ENCODE peak calls at places on chromosomes 1 and 21, in eight cellular contexts. U is brain microvascular endothelial cell, N is GM20000, G is activated T-helper 1 cell treated with Interleukin-2 at 50 U/mL for 16 hours, L is tibial artery, I is hypothalamus, E is EL, O is pancreas. J is an unnamed sample.

GRCh38 chr1:161071886-161072371 is 2.2 kb upstream of the ARHGAP30 start:
- DNase-seq in U (peak; percentile 32), N (peak; percentile 86), G (peak; percentile 13), L (peak; percentile 51), I (no peak), E (peak; percentile 36), O (peak; percentile 80), J (no peak)

GRCh38 chr1:160161965-160162705 is 10.7 kb downstream of the ATP1A4 start:
- DNase-seq in U (peak; percentile 17), N (peak; percentile 48), G (no peak), L (no peak), I (no peak), E (peak; percentile 38), O (no peak), J (no peak)

GRCh38 chr1:67711150-67711849 is 26.3 kb downstream of the GADD45A start:
- DNase-seq in U (no peak), N (no peak), G (no peak), L (no peak), I (no peak), E (no peak), O (no peak), J (no peak)

GRCh38 chr1:220526294-220526693 is 1.6 kb upstream of the MARK1 start:
- DNase-seq in U (no peak), N (no peak), G (no peak), L (no peak), I (no peak), E (no peak), O (no peak), J (no peak)

GRCh38 chr1:23149110-23149509 is 19.5 kb downstream of the LUZP1 start:
- DNase-seq in U (no peak), N (no peak), G (no peak), L (no peak), I (no peak), E (no peak), O (no peak), J (no peak)

GRCh38 chr1:20491178-20491577 is 5.2 kb upstream of the CAMK2N1 start:
- DNase-seq in U (no peak), N (no peak), G (no peak), L (no peak), I (no peak), E (no peak), O (no peak), J (no peak)

GRCh38 chr1:41892211-41892840 is 26.4 kb downstream of the HIVEP3 start:
- DNase-seq in U (no peak), N (no peak), G (no peak), L (no peak), I (no peak), E (no peak), O (no peak), J (no peak)

GRCh38 chr1:18972531-18972930 is 16.1 kb upstream of the IFFO2 start:
- DNase-seq in U (no peak), N (no peak), G (no peak), L (no peak), I (no peak), E (peak; percentile 43), O (no peak), J (no peak)

GRCh38 chr1:49046305-49046704 is 269.6 kb upstream of the BEND5 start:
- DNase-seq in U (no peak), N (no peak), G (no peak), L (no peak), I (no peak), E (no peak), O (no peak), J (no peak)

GRCh38 chr1:75211648-75212047 is 77.5 kb downstream of the LHX8 start:
- DNase-seq in U (no peak), N (no peak), G (no peak), L (no peak), I (no peak), E (no peak), O (no peak), J (no peak)

GRCh38 chr1:85047472-85048295 is 616 bp downstream of the MCOLN3 start:
- DNase-seq in U (no peak), N (peak; percentile 62), G (no peak), L (no peak), I (no peak), E (peak; percentile 33), O (peak; percentile 76), J (no peak)

GRCh38 chr1:209387969-209388329 is 195.6 kb upstream of the CAMK1G start:
- DNase-seq in U (peak; percentile 33), N (no peak), G (no peak), L (no peak), I (no peak), E (peak; percentile 87), O (no peak), J (no peak)

GRCh38 chr1:14334336-14335176 is 263.9 kb upstream of the KAZN start:
- DNase-seq in U (no peak), N (no peak), G (no peak), L (no peak), I (no peak), E (no peak), O (no peak), J (no peak)

GRCh38 chr21:33196956-33197374 is 32.8 kb upstream of the IFNAR2 start:
- DNase-seq in U (peak; percentile 47), N (peak; percentile 37), G (peak; percentile 25), L (peak; percentile 44), I (peak; percentile 7), E (peak; percentile 66), O (peak; percentile 53), J (peak; percentile 21)

GRCh38 chr21:46023126-46023985 is 41.8 kb downstream of the COL6A1 start:
- DNase-seq in U (no peak), N (no peak), G (no peak), L (no peak), I (no peak), E (no peak), O (no peak), J (no peak)

GRCh38 chr1:214454619-214455396 is 96.6 kb downstream of the PTPN14 start:
- DNase-seq in U (peak; percentile 71), N (no peak), G (no peak), L (no peak), I (no peak), E (peak; percentile 87), O (no peak), J (no peak)

GRCh38 chr1:1440941-1441888 is 5.7 kb downstream of the VWA1 start:
- DNase-seq in U (no peak), N (peak; percentile 90), G (peak; percentile 38), L (no peak), I (no peak), E (peak; percentile 32), O (peak; percentile 87), J (peak; percentile 57)

GRCh38 chr1:217322834-217323233 is 308.1 kb downstream of the GPATCH2 start:
- DNase-seq in U (no peak), N (peak; percentile 56), G (no peak), L (no peak), I (no peak), E (no peak), O (no peak), J (no peak)

GRCh38 chr1:180615493-180616290 is 16.1 kb upstream of the XPR1 start:
- DNase-seq in U (no peak), N (no peak), G (no peak), L (no peak), I (no peak), E (no peak), O (no peak), J (no peak)

GRCh38 chr1:227731696-227732585 is 3.2 kb downstream of the JMJD4 start:
- DNase-seq in U (no peak), N (no peak), G (no peak), L (no peak), I (no peak), E (no peak), O (peak; percentile 72), J (no peak)

GRCh38 chr1:27306892-27307850 is 14.8 kb upstream of the TMEM222 start:
- DNase-seq in U (no peak), N (no peak), G (no peak), L (no peak), I (no peak), E (no peak), O (no peak), J (no peak)

GRCh38 chr1:2168535-2168934 is 26.0 kb downstream of the FAAP20 start:
- DNase-seq in U (no peak), N (no peak), G (no peak), L (no peak), I (no peak), E (no peak), O (no peak), J (no peak)

GRCh38 chr1:5990913-5991783 is 1.1 kb downstream of the NPHP4 start:
- DNase-seq in U (peak; percentile 27), N (no peak), G (peak; percentile 14), L (no peak), I (no peak), E (peak; percentile 30), O (peak; percentile 81), J (no peak)

GRCh38 chr1:93358293-93358692 is 12.6 kb downstream of the DR1 start:
- DNase-seq in U (no peak), N (no peak), G (no peak), L (no peak), I (no peak), E (no peak), O (no peak), J (no peak)

GRCh38 chr1:46369542-46370213 is 24.4 kb upstream of the FAAH start:
- DNase-seq in U (no peak), N (no peak), G (no peak), L (no peak), I (no peak), E (no peak), O (no peak), J (no peak)

GRCh38 chr1:19384113-19384512 is 72.0 kb downstream of the SLC66A1 start:
- DNase-seq in U (peak; percentile 41), N (no peak), G (no peak), L (no peak), I (no peak), E (peak; percentile 66), O (peak; percentile 35), J (no peak)

GRCh38 chr1:173020138-173020742 is 30.5 kb downstream of the TNFSF18 start:
- DNase-seq in U (no peak), N (peak; percentile 54), G (no peak), L (no peak), I (no peak), E (no peak), O (no peak), J (no peak)

GRCh38 chr1:14441302-14441741 is 157.2 kb upstream of the KAZN start:
- DNase-seq in U (no peak), N (no peak), G (no peak), L (no peak), I (no peak), E (peak; percentile 62), O (no peak), J (no peak)

GRCh38 chr21:35014302-35015044 is 34.6 kb downstream of the RUNX1 start:
- DNase-seq in U (no peak), N (no peak), G (no peak), L (no peak), I (no peak), E (no peak), O (no peak), J (no peak)

GRCh38 chr1:21636029-21636428 is 33.1 kb downstream of the RAP1GAP start:
- DNase-seq in U (no peak), N (no peak), G (no peak), L (no peak), I (no peak), E (no peak), O (no peak), J (no peak)

GRCh38 chr1:111471012-111471411 is 2.8 kb upstream of the C1orf162 start:
- DNase-seq in U (no peak), N (no peak), G (peak; percentile 49), L (peak; percentile 69), I (no peak), E (no peak), O (no peak), J (peak; percentile 41)

GRCh38 chr1:16321176-16321867 is 31.0 kb downstream of the FBXO42 start:
- DNase-seq in U (no peak), N (no peak), G (no peak), L (no peak), I (no peak), E (no peak), O (no peak), J (no peak)

GRCh38 chr1:110779617-110780016 is 93.3 kb upstream of the CD53 start:
- DNase-seq in U (no peak), N (no peak), G (no peak), L (no peak), I (no peak), E (no peak), O (no peak), J (no peak)

GRCh38 chr1:110337704-110338199 is 1.4 kb upstream of the RBM15 start:
- DNase-seq in U (no peak), N (peak; percentile 43), G (peak; percentile 12), L (peak; percentile 36), I (no peak), E (no peak), O (peak; percentile 84), J (peak; percentile 18)